ENCODE peak calls at places on chromosome 3, in six cellular contexts. One of them, this sample, is unnamed.

GRCh38 chr3:27721717-27722564 is at the start of gene EOMES:
- DNase-seq in WTC11: peak
- DNase-seq in K562: no peak
- DNase-seq in H1: no peak
- DNase-seq in HepG2: peak
- DNase-seq in A549: peak
- DNase-seq in this sample: peak

GRCh38 chr3:97232635-97233034 is 418.2 kb downstream of the EPHA6 start:
- DNase-seq in HepG2: no peak
- DNase-seq in K562: no peak
- DNase-seq in H1: no peak
- DNase-seq in WTC11: no peak
- DNase-seq in A549: no peak
- DNase-seq in this sample: no peak

GRCh38 chr3:11719406-11720219 is 75.9 kb upstream of the VGLL4 start:
- DNase-seq in WTC11: peak
- DNase-seq in H1: peak
- DNase-seq in HepG2: peak
- DNase-seq in A549: peak
- DNase-seq in K562: peak
- DNase-seq in this sample: peak

GRCh38 chr3:197327701-197328100 is 29.3 kb upstream of the DLG1 start:
- DNase-seq in A549: no peak
- DNase-seq in K562: no peak
- DNase-seq in HepG2: no peak
- DNase-seq in WTC11: no peak
- DNase-seq in H1: no peak
- DNase-seq in this sample: no peak

GRCh38 chr3:142281474-142281873 is 56.1 kb upstream of the GK5 start:
- DNase-seq in WTC11: no peak
- DNase-seq in K562: no peak
- DNase-seq in H1: no peak
- DNase-seq in HepG2: no peak
- DNase-seq in A549: no peak
- DNase-seq in this sample: no peak

GRCh38 chr3:40020689-40021088 is 211.3 kb downstream of the MYRIP start:
- DNase-seq in K562: no peak
- DNase-seq in HepG2: no peak
- DNase-seq in A549: no peak
- DNase-seq in WTC11: no peak
- DNase-seq in H1: no peak
- DNase-seq in this sample: no peak

GRCh38 chr3:72694398-72694797 is 153.8 kb downstream of the SHQ1 start:
- DNase-seq in H1: no peak
- DNase-seq in K562: no peak
- DNase-seq in WTC11: no peak
- DNase-seq in A549: no peak
- DNase-seq in HepG2: no peak
- DNase-seq in this sample: no peak

GRCh38 chr3:148723591-148723990 is 25.9 kb downstream of the AGTR1 start:
- DNase-seq in HepG2: peak
- DNase-seq in K562: no peak
- DNase-seq in A549: peak
- DNase-seq in H1: no peak
- DNase-seq in WTC11: no peak
- DNase-seq in this sample: no peak

GRCh38 chr3:17638351-17638750 is 104.1 kb downstream of the TBC1D5 start:
- DNase-seq in K562: no peak
- DNase-seq in WTC11: no peak
- DNase-seq in HepG2: no peak
- DNase-seq in A549: no peak
- DNase-seq in H1: no peak
- DNase-seq in this sample: no peak

GRCh38 chr3:127426444-127427168 is 138.8 kb upstream of the PRR20G start:
- DNase-seq in WTC11: no peak
- DNase-seq in HepG2: no peak
- DNase-seq in H1: no peak
- DNase-seq in K562: no peak
- DNase-seq in A549: no peak
- DNase-seq in this sample: no peak

GRCh38 chr3:127425505-127426443 is 137.9 kb upstream of the PRR20G start:
- DNase-seq in WTC11: no peak
- DNase-seq in A549: no peak
- DNase-seq in HepG2: no peak
- DNase-seq in K562: no peak
- DNase-seq in H1: no peak
- DNase-seq in this sample: no peak

GRCh38 chr3:127428344-127429001 is 140.6 kb upstream of the PRR20G start:
- DNase-seq in K562: no peak
- DNase-seq in WTC11: no peak
- DNase-seq in H1: no peak
- DNase-seq in A549: no peak
- DNase-seq in HepG2: no peak
- DNase-seq in this sample: no peak

GRCh38 chr3:127427666-127428065 is 139.8 kb upstream of the PRR20G start:
- DNase-seq in H1: no peak
- DNase-seq in A549: no peak
- DNase-seq in K562: no peak
- DNase-seq in HepG2: no peak
- DNase-seq in WTC11: no peak
- DNase-seq in this sample: no peak

GRCh38 chr3:127427169-127427655 is 139.4 kb upstream of the PRR20G start:
- DNase-seq in WTC11: no peak
- DNase-seq in A549: no peak
- DNase-seq in H1: no peak
- DNase-seq in K562: no peak
- DNase-seq in HepG2: no peak
- DNase-seq in this sample: no peak
- TF ChIP-seq JUN in WTC11: no peak
- TF ChIP-seq JUN in A549: no peak
- TF ChIP-seq JUN in H1: no peak
- TF ChIP-seq JUN in K562: no peak
- TF ChIP-seq JUN in HepG2: no peak
- TF ChIP-seq JUN in this sample: no peak

DNA sequence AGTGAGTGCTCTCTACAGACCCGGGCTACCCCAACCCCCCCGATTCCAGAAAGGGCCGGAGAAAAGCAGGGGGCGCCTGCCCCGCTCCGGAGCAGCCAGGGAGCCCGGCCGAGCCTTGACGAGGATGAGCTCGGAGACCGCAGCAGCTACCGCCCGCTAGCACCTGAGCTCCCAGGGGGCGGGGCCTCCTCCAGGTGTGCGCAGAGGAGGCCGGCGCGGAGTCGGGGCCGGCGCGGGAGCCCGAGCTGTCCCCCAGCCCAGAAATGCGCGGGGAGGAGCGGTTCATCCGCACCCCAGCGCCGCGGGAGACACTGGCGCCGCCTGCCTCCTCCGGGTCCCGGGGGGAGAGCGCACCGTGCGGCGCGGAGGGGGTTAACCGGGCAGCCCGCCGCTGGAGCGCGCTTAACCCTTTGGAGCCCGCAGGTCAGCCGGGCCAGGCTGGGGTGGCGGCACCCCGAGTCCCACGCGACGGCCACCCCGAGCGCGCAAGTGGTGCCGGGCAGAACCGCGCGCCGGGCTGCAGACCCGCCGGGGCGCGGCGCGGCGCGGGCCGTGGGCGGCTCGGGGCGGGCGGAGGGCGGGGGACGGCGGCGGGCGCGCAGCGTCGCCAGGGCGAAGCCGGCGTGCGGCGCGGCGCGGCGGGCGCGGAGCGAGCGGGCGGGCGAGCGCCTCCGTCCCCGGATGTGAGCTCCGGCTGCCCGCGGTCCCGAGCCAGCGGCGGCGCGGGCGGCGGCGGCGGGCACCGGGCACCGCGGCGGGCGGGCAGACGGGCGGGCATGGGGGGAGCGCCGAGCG is at the start of gene CACNA1D:
- DNase-seq in HepG2: no peak
- DNase-seq in A549: no peak
- DNase-seq in WTC11: peak
- DNase-seq in H1: peak
- DNase-seq in K562: no peak
- DNase-seq in this sample: no peak
- TF ChIP-seq JUN in HepG2: no peak
- TF ChIP-seq JUN in A549: no peak
- TF ChIP-seq JUN in WTC11: no peak
- TF ChIP-seq JUN in H1: no peak
- TF ChIP-seq JUN in K562: no peak
- TF ChIP-seq JUN in this sample: no peak

GRCh38 chr3:152910966-152911365 is 76.0 kb downstream of the P2RY1 start:
- DNase-seq in K562: no peak
- DNase-seq in HepG2: no peak
- DNase-seq in H1: no peak
- DNase-seq in WTC11: no peak
- DNase-seq in A549: no peak
- DNase-seq in this sample: no peak

GRCh38 chr3:152905631-152906030 is 70.7 kb downstream of the P2RY1 start:
- DNase-seq in HepG2: no peak
- DNase-seq in H1: no peak
- DNase-seq in A549: no peak
- DNase-seq in K562: no peak
- DNase-seq in WTC11: no peak
- DNase-seq in this sample: no peak

GRCh38 chr3:152910211-152910610 is 75.3 kb downstream of the P2RY1 start:
- DNase-seq in HepG2: peak
- DNase-seq in WTC11: no peak
- DNase-seq in A549: no peak
- DNase-seq in K562: no peak
- DNase-seq in H1: no peak
- DNase-seq in this sample: no peak

GRCh38 chr3:152909180-152909883 is 74.4 kb downstream of the P2RY1 start:
- DNase-seq in WTC11: no peak
- DNase-seq in A549: no peak
- DNase-seq in HepG2: no peak
- DNase-seq in H1: no peak
- DNase-seq in K562: no peak
- DNase-seq in this sample: peak
- TF ChIP-seq JUN in WTC11: no peak
- TF ChIP-seq JUN in A549: no peak
- TF ChIP-seq JUN in HepG2: no peak
- TF ChIP-seq JUN in H1: no peak
- TF ChIP-seq JUN in K562: no peak
- TF ChIP-seq JUN in this sample: no peak

DNA sequence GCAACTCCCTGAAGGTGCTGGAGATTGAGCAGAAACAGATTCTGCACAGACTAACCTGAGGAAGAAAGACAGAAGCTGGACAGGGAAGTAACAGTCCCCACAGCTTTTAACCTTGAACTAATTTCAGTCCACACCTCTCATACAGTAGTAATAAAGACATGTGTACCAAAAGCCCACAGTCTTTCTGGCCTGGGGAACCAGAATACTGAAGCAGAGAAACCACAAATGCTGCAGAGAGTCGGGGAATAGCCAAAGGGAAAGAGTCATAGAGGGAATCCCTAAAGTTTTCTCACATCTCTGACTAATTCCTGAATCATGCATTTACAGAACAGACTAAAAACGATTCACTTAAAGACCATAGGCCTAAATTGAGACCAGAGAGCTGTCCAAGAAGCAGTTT is 503.4 kb upstream of the NECTIN3 start:
- DNase-seq in WTC11: no peak
- DNase-seq in HepG2: no peak
- DNase-seq in H1: no peak
- DNase-seq in K562: no peak
- DNase-seq in A549: no peak
- DNase-seq in this sample: peak
- TF ChIP-seq JUN in WTC11: no peak
- TF ChIP-seq JUN in HepG2: no peak
- TF ChIP-seq JUN in H1: no peak
- TF ChIP-seq JUN in K562: no peak
- TF ChIP-seq JUN in A549: no peak
- TF ChIP-seq JUN in this sample: no peak

GRCh38 chr3:115038831-115039230 is 108.3 kb downstream of the ZBTB20 start:
- DNase-seq in K562: no peak
- DNase-seq in HepG2: no peak
- DNase-seq in A549: no peak
- DNase-seq in H1: no peak
- DNase-seq in WTC11: no peak
- DNase-seq in this sample: no peak

GRCh38 chr3:115042351-115042750 is 104.7 kb downstream of the ZBTB20 start:
- DNase-seq in WTC11: no peak
- DNase-seq in A549: no peak
- DNase-seq in K562: no peak
- DNase-seq in H1: no peak
- DNase-seq in HepG2: no peak
- DNase-seq in this sample: no peak

GRCh38 chr3:115040673-115041286 is 106.3 kb downstream of the ZBTB20 start:
- DNase-seq in K562: no peak
- DNase-seq in WTC11: peak
- DNase-seq in A549: peak
- DNase-seq in HepG2: peak
- DNase-seq in H1: no peak
- DNase-seq in this sample: peak
- TF ChIP-seq JUN in K562: no peak
- TF ChIP-seq JUN in WTC11: no peak
- TF ChIP-seq JUN in A549: no peak
- TF ChIP-seq JUN in HepG2: no peak
- TF ChIP-seq JUN in H1: no peak
- TF ChIP-seq JUN in this sample: no peak

GRCh38 chr3:45781271-45781670 is 15.1 kb downstream of the SLC6A20 start:
- DNase-seq in A549: no peak
- DNase-seq in H1: no peak
- DNase-seq in HepG2: no peak
- DNase-seq in K562: no peak
- DNase-seq in WTC11: no peak
- DNase-seq in this sample: no peak

GRCh38 chr3:45785626-45786150 is 10.6 kb downstream of the SLC6A20 start:
- DNase-seq in HepG2: no peak
- DNase-seq in H1: no peak
- DNase-seq in A549: no peak
- DNase-seq in WTC11: no peak
- DNase-seq in K562: no peak
- DNase-seq in this sample: no peak

GRCh38 chr3:45782381-45782780 is 14.0 kb downstream of the SLC6A20 start:
- DNase-seq in WTC11: no peak
- DNase-seq in A549: no peak
- DNase-seq in K562: no peak
- DNase-seq in HepG2: no peak
- DNase-seq in H1: no peak
- DNase-seq in this sample: no peak

GRCh38 chr3:45781841-45782240 is 14.5 kb downstream of the SLC6A20 start:
- DNase-seq in K562: no peak
- DNase-seq in A549: no peak
- DNase-seq in HepG2: no peak
- DNase-seq in WTC11: no peak
- DNase-seq in H1: no peak
- DNase-seq in this sample: no peak

DNA sequence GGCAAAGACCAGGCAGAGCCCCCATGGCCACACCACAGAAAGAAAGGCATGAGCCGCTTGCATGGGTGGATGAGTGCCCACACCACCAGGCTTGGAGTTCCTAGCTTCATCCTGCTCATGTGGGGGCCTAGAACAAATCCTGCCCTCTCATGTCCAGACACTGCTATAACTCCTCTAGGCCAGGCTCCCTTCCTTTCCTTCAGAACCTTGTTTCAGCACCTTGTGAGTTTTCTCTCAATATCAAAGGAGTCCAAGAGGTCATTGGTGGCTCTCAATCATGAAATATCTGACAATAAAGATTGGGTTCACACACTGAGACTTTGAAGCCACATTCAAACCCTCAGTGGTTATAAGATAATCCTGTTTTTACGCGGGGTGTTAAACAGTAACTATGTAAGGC is 12.7 kb downstream of the SLC6A20 start:
- DNase-seq in WTC11: no peak
- DNase-seq in HepG2: no peak
- DNase-seq in H1: no peak
- DNase-seq in A549: no peak
- DNase-seq in K562: no peak
- DNase-seq in this sample: no peak
- TF ChIP-seq JUN in WTC11: no peak
- TF ChIP-seq JUN in HepG2: no peak
- TF ChIP-seq JUN in H1: no peak
- TF ChIP-seq JUN in A549: no peak
- TF ChIP-seq JUN in K562: no peak
- TF ChIP-seq JUN in this sample: no peak